ENCODE peak calls at places on chromosomes 1 and 21, in nine cellular contexts. B is effector memory CD4-positive, alpha-beta T cell; Q is activated T-cell treated with anti-CD3 and anti-CD28 coated beads for 1 hour; C is fibroblast of pulmonary artery; P is NCI-H1092; I is dorsolateral prefrontal cortex; T is amniotic stem cell; R is activated T-helper 1 cell treated with anti-CD3 and anti-CD28 coated beads, Interleukin-2, amount 50 U/mL, for 16 hours; M is fibroblast of mammary gland. G is an unnamed sample.

GRCh38 chr1:3564921-3565831 is 46.1 kb downstream of the MEGF6 start:
- DNase-seq in M (peak), R (peak), P (no peak), B (no peak), C (peak), T (no peak), I (no peak), Q (peak), G (peak)

GRCh38 chr1:30803562-30803961 is 46.0 kb upstream of the LAPTM5 start:
- DNase-seq in B (no peak), T (no peak), R (no peak), P (no peak), M (no peak), I (no peak), Q (no peak), C (no peak), G (no peak)

GRCh38 chr1:71074681-71075080 is 6.2 kb downstream of the ZRANB2 start:
- DNase-seq in I (no peak), T (no peak), P (no peak), R (no peak), Q (no peak), C (no peak), M (no peak), B (no peak), G (no peak)

GRCh38 chr1:95371666-95372320 is 137.8 kb downstream of the RWDD3 start:
- DNase-seq in M (no peak), Q (no peak), B (no peak), T (no peak), I (no peak), P (no peak), C (no peak), R (no peak), G (no peak)

GRCh38 chr1:233485385-233485784 is 128.5 kb upstream of the KCNK1 start:
- DNase-seq in C (no peak), I (no peak), T (no peak), B (no peak), P (no peak), Q (no peak), M (no peak), R (no peak), G (no peak)

GRCh38 chr1:23101891-23102688 is 66.6 kb downstream of the LUZP1 start:
- DNase-seq in T (no peak), P (no peak), I (no peak), B (no peak), C (peak), Q (no peak), R (no peak), M (peak), G (no peak)

GRCh38 chr21:35172231-35172630 is 123.1 kb upstream of the RUNX1 start:
- DNase-seq in B (no peak), T (no peak), P (no peak), Q (no peak), R (no peak), C (no peak), M (no peak), I (no peak), G (peak)

GRCh38 chr1:154988053-154988954 is 5.1 kb upstream of the LENEP start:
- DNase-seq in C (no peak), P (no peak), T (no peak), R (no peak), B (no peak), Q (no peak), I (no peak), M (no peak), G (no peak)

GRCh38 chr1:84347547-84348239 is 46.2 kb downstream of the SAMD13 start:
- DNase-seq in T (no peak), I (no peak), C (peak), B (no peak), P (no peak), Q (no peak), M (peak), R (no peak), G (no peak)

GRCh38 chr1:226754797-226755533 is 15.9 kb upstream of the ITPKB start:
- DNase-seq in Q (no peak), C (no peak), T (no peak), I (no peak), M (no peak), R (no peak), P (no peak), B (no peak), G (no peak)